ENCODE peak calls at places on chromosomes 4 and X, in ten cellular contexts. One of them, this sample, is unnamed.

GRCh38 chr4:56468097-56468422 is 643 bp downstream of the SRP72 start:
- DNase-seq in HCT116: peak
- DNase-seq in adipocyte: no peak
- DNase-seq in GM23248: peak
- DNase-seq in neural progenitor cell: peak
- DNase-seq in mesendoderm: peak
- DNase-seq in GM12878: peak
- DNase-seq in mammary epithelial cell: peak
- DNase-seq in Karpas-422: peak
- DNase-seq in MM.1S: peak
- DNase-seq in this sample: peak

GRCh38 chr4:101050836-101051205 is 296.5 kb downstream of the PPP3CA start:
- DNase-seq in HCT116: no peak
- DNase-seq in adipocyte: no peak
- DNase-seq in GM23248: no peak
- DNase-seq in neural progenitor cell: no peak
- DNase-seq in mesendoderm: no peak
- DNase-seq in GM12878: no peak
- DNase-seq in mammary epithelial cell: no peak
- DNase-seq in Karpas-422: no peak
- DNase-seq in MM.1S: no peak
- DNase-seq in this sample: no peak

GRCh38 chr4:7195546-7196282 is 3.4 kb downstream of the SORCS2 start:
- DNase-seq in HCT116: no peak
- DNase-seq in adipocyte: peak
- DNase-seq in GM23248: peak
- DNase-seq in neural progenitor cell: no peak
- DNase-seq in mesendoderm: no peak
- DNase-seq in GM12878: no peak
- DNase-seq in mammary epithelial cell: no peak
- DNase-seq in Karpas-422: no peak
- DNase-seq in MM.1S: no peak
- DNase-seq in this sample: peak

GRCh38 chrX:69124108-69124507 is 41.1 kb downstream of the PJA1 start:
- DNase-seq in HCT116: no peak
- DNase-seq in adipocyte: peak
- DNase-seq in GM23248: peak
- DNase-seq in neural progenitor cell: no peak
- DNase-seq in mesendoderm: no peak
- DNase-seq in GM12878: no peak
- DNase-seq in mammary epithelial cell: no peak
- DNase-seq in Karpas-422: no peak
- DNase-seq in MM.1S: no peak
- DNase-seq in this sample: no peak

GRCh38 chr4:55768291-55768690 is 51.3 kb upstream of the EXOC1L start:
- DNase-seq in HCT116: no peak
- DNase-seq in adipocyte: peak
- DNase-seq in GM23248: peak
- DNase-seq in neural progenitor cell: peak
- DNase-seq in mesendoderm: peak
- DNase-seq in GM12878: no peak
- DNase-seq in mammary epithelial cell: peak
- DNase-seq in Karpas-422: no peak
- DNase-seq in MM.1S: no peak
- DNase-seq in this sample: peak

GRCh38 chrX:37350034-37350365 is 836 bp downstream of the PRRG1 start:
- DNase-seq in HCT116: no peak
- DNase-seq in adipocyte: peak
- DNase-seq in GM23248: peak
- DNase-seq in neural progenitor cell: no peak
- DNase-seq in mesendoderm: no peak
- DNase-seq in GM12878: no peak
- DNase-seq in mammary epithelial cell: peak
- DNase-seq in Karpas-422: no peak
- DNase-seq in MM.1S: no peak
- DNase-seq in this sample: no peak

GRCh38 chrX:38882894-38883620 is 81.8 kb downstream of the MID1IP1 start:
- DNase-seq in HCT116: peak
- DNase-seq in adipocyte: peak
- DNase-seq in GM23248: peak
- DNase-seq in neural progenitor cell: no peak
- DNase-seq in mesendoderm: no peak
- DNase-seq in GM12878: no peak
- DNase-seq in mammary epithelial cell: peak
- DNase-seq in Karpas-422: no peak
- DNase-seq in MM.1S: no peak
- DNase-seq in this sample: no peak

GRCh38 chrX:45824471-45824870 is 623.8 kb upstream of the DIPK2B start:
- DNase-seq in HCT116: peak
- DNase-seq in adipocyte: peak
- DNase-seq in GM23248: peak
- DNase-seq in neural progenitor cell: peak
- DNase-seq in mesendoderm: peak
- DNase-seq in GM12878: no peak
- DNase-seq in mammary epithelial cell: peak
- DNase-seq in Karpas-422: peak
- DNase-seq in MM.1S: no peak
- DNase-seq in this sample: peak

GRCh38 chr4:177214935-177215334 is 94.7 kb upstream of the NEIL3 start:
- DNase-seq in HCT116: no peak
- DNase-seq in adipocyte: no peak
- DNase-seq in GM23248: peak
- DNase-seq in neural progenitor cell: no peak
- DNase-seq in mesendoderm: no peak
- DNase-seq in GM12878: no peak
- DNase-seq in mammary epithelial cell: peak
- DNase-seq in Karpas-422: no peak
- DNase-seq in MM.1S: no peak
- DNase-seq in this sample: no peak

GRCh38 chrX:30973784-30974427 is 84.9 kb upstream of the TAB3 start:
- DNase-seq in HCT116: no peak
- DNase-seq in adipocyte: no peak
- DNase-seq in GM23248: no peak
- DNase-seq in neural progenitor cell: peak
- DNase-seq in mesendoderm: peak
- DNase-seq in GM12878: no peak
- DNase-seq in mammary epithelial cell: no peak
- DNase-seq in Karpas-422: no peak
- DNase-seq in MM.1S: no peak
- DNase-seq in this sample: peak

GRCh38 chr4:136690363-136690762 is 841.9 kb downstream of the PCDH18 start:
- DNase-seq in HCT116: no peak
- DNase-seq in adipocyte: peak
- DNase-seq in GM23248: no peak
- DNase-seq in neural progenitor cell: no peak
- DNase-seq in mesendoderm: peak
- DNase-seq in GM12878: no peak
- DNase-seq in mammary epithelial cell: no peak
- DNase-seq in Karpas-422: no peak
- DNase-seq in MM.1S: no peak
- DNase-seq in this sample: no peak

GRCh38 chrX:20312018-20312417 is 45.3 kb upstream of the RPS6KA3 start:
- DNase-seq in HCT116: no peak
- DNase-seq in adipocyte: no peak
- DNase-seq in GM23248: no peak
- DNase-seq in neural progenitor cell: no peak
- DNase-seq in mesendoderm: no peak
- DNase-seq in GM12878: no peak
- DNase-seq in mammary epithelial cell: no peak
- DNase-seq in Karpas-422: no peak
- DNase-seq in MM.1S: no peak
- DNase-seq in this sample: no peak

GRCh38 chr4:98102660-98103059 is 40.6 kb downstream of the STPG2 start:
- DNase-seq in HCT116: no peak
- DNase-seq in adipocyte: no peak
- DNase-seq in GM23248: no peak
- DNase-seq in neural progenitor cell: no peak
- DNase-seq in mesendoderm: no peak
- DNase-seq in GM12878: no peak
- DNase-seq in mammary epithelial cell: no peak
- DNase-seq in Karpas-422: no peak
- DNase-seq in MM.1S: no peak
- DNase-seq in this sample: no peak

GRCh38 chr4:63296773-63297172 is 1112.5 kb downstream of the TECRL start:
- DNase-seq in HCT116: no peak
- DNase-seq in adipocyte: no peak
- DNase-seq in GM23248: no peak
- DNase-seq in neural progenitor cell: peak
- DNase-seq in mesendoderm: peak
- DNase-seq in GM12878: no peak
- DNase-seq in mammary epithelial cell: no peak
- DNase-seq in Karpas-422: no peak
- DNase-seq in MM.1S: no peak
- DNase-seq in this sample: peak

GRCh38 chr4:2791518-2792395 is 1.1 kb upstream of the SH3BP2 start:
- DNase-seq in HCT116: no peak
- DNase-seq in adipocyte: no peak
- DNase-seq in GM23248: no peak
- DNase-seq in neural progenitor cell: peak
- DNase-seq in mesendoderm: no peak
- DNase-seq in GM12878: no peak
- DNase-seq in mammary epithelial cell: no peak
- DNase-seq in Karpas-422: no peak
- DNase-seq in MM.1S: no peak
- DNase-seq in this sample: peak

DNA sequence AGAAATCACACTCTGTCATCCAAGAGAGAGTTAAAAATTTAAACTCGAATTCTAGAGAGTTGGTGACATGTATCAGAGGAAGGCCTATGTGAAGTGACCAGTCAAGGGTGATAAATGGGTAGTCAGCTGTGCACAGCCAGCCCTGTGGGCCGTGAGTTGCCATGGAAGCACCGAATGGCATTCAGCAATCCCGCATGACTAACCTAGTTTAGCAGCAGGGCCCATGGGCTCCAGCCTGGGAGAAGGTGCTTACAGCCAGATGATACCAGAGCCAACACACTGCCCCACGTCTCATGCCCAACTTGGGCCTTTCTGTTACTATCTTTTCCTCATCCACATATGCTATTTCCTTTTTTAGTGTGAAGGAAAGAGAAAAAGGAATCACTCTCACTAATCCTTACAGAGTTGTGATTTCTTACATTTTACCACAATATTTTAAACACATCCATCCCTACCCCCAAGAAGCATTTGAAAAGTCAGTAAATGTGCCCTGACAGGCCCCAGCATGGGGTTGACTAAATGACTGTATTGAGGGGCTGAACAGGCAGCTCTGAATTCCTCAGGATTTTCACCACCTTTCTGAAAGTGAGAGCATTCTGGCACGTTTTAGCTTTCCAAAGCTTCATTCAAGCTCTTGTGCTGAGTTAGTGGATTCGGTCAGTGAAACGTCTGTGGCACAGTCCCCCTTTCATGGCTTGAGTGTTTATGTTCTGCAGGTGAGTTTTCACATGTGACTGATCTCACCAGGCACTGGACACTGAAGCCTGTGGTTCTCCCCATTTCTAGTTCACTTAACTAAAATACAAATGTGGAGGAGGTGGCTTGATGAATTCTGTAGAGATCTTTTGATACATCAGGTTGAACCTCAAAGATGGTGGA is 104.3 kb downstream of the AFF1 start:
- DNase-seq in HCT116: no peak
- DNase-seq in adipocyte: peak
- DNase-seq in GM23248: peak
- DNase-seq in neural progenitor cell: peak
- DNase-seq in mesendoderm: peak
- DNase-seq in GM12878: no peak
- DNase-seq in mammary epithelial cell: peak
- DNase-seq in Karpas-422: no peak
- DNase-seq in MM.1S: no peak
- DNase-seq in this sample: peak
- H3K9ac ChIP-seq in HCT116: no peak
- H3K9ac ChIP-seq in adipocyte: peak
- H3K9ac ChIP-seq in GM23248: peak
- H3K9ac ChIP-seq in neural progenitor cell: no peak
- H3K9ac ChIP-seq in mesendoderm: no peak
- H3K9ac ChIP-seq in GM12878: no peak
- H3K9ac ChIP-seq in mammary epithelial cell: peak
- H3K9ac ChIP-seq in Karpas-422: no peak
- H3K9ac ChIP-seq in MM.1S: no peak
- H3K9ac ChIP-seq in this sample: peak

GRCh38 chrX:149314031-149314430 is 191.1 kb downstream of the IDS start:
- DNase-seq in HCT116: no peak
- DNase-seq in adipocyte: no peak
- DNase-seq in GM23248: peak
- DNase-seq in neural progenitor cell: no peak
- DNase-seq in mesendoderm: no peak
- DNase-seq in GM12878: no peak
- DNase-seq in mammary epithelial cell: peak
- DNase-seq in Karpas-422: no peak
- DNase-seq in MM.1S: no peak
- DNase-seq in this sample: no peak
- H3K9ac ChIP-seq in HCT116: no peak
- H3K9ac ChIP-seq in adipocyte: peak
- H3K9ac ChIP-seq in GM23248: no peak
- H3K9ac ChIP-seq in neural progenitor cell: no peak
- H3K9ac ChIP-seq in mesendoderm: no peak
- H3K9ac ChIP-seq in GM12878: no peak
- H3K9ac ChIP-seq in mammary epithelial cell: no peak
- H3K9ac ChIP-seq in Karpas-422: no peak
- H3K9ac ChIP-seq in MM.1S: no peak
- H3K9ac ChIP-seq in this sample: no peak

DNA sequence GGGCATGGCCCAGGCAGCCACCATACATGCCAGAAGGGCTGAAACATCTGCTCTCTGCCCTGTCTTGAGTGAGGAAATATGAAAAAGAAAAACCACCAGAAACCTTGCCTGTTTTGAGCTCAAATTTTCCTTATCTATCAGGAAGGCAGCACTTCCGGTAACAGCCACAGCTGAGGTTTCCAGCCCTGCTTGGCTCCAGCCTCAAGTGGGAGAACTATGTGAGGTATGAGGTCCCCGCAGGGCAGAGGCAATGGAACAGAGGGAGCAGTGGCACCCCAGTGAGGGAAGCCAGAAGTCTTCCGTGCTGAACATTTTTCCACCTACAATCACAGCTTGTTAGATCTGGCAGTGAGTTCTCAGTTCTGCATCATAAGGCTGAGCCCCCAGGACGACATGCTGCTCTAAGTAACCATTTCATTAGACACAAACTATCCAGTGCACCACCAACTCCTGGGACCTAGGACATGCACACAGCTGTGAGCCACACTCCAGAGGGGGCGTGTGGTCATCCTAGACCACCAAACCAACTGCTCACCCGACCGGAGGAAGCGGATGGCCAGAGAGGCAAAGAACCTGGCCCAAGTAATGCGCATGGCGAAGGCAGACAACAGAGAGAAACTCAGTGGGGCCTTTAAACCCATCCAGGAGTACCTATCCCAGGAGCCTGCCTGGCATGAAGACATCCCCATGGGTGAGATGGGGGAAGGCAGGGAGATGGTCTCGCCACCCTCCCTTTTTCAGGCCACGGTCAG is 22.6 kb downstream of the WDR1 start:
- DNase-seq in HCT116: no peak
- DNase-seq in adipocyte: peak
- DNase-seq in GM23248: peak
- DNase-seq in neural progenitor cell: no peak
- DNase-seq in mesendoderm: no peak
- DNase-seq in GM12878: no peak
- DNase-seq in mammary epithelial cell: peak
- DNase-seq in Karpas-422: no peak
- DNase-seq in MM.1S: no peak
- DNase-seq in this sample: no peak
- H3K9ac ChIP-seq in HCT116: no peak
- H3K9ac ChIP-seq in adipocyte: peak
- H3K9ac ChIP-seq in GM23248: peak
- H3K9ac ChIP-seq in neural progenitor cell: no peak
- H3K9ac ChIP-seq in mesendoderm: no peak
- H3K9ac ChIP-seq in GM12878: no peak
- H3K9ac ChIP-seq in mammary epithelial cell: peak
- H3K9ac ChIP-seq in Karpas-422: no peak
- H3K9ac ChIP-seq in MM.1S: no peak
- H3K9ac ChIP-seq in this sample: no peak

GRCh38 chr4:26343041-26343403 is 22.2 kb downstream of the RBPJ start:
- DNase-seq in HCT116: no peak
- DNase-seq in adipocyte: peak
- DNase-seq in GM23248: peak
- DNase-seq in neural progenitor cell: no peak
- DNase-seq in mesendoderm: no peak
- DNase-seq in GM12878: no peak
- DNase-seq in mammary epithelial cell: peak
- DNase-seq in Karpas-422: no peak
- DNase-seq in MM.1S: no peak
- DNase-seq in this sample: no peak
- H3K9ac ChIP-seq in HCT116: peak
- H3K9ac ChIP-seq in adipocyte: peak
- H3K9ac ChIP-seq in GM23248: peak
- H3K9ac ChIP-seq in neural progenitor cell: no peak
- H3K9ac ChIP-seq in mesendoderm: no peak
- H3K9ac ChIP-seq in GM12878: no peak
- H3K9ac ChIP-seq in mammary epithelial cell: peak
- H3K9ac ChIP-seq in Karpas-422: no peak
- H3K9ac ChIP-seq in MM.1S: no peak
- H3K9ac ChIP-seq in this sample: no peak